ENCODE peak calls at places on chromosomes 2 and 18, in eight cellular contexts. V, C, K, B, A, S, U and P are unnamed samples.

GRCh38 chr2:7417845-7418244 is 500.6 kb downstream of the RNF144A start:
- DNase-seq in V (no peak), C (no peak), K (no peak), B (no peak), A (no peak), S (no peak), U (no peak), P (no peak)

GRCh38 chr18:12403601-12404506 is 3.9 kb upstream of the PRELID3A start:
- DNase-seq in V (peak; percentile 95), C (peak; percentile 94), K (peak; percentile 84), B (no peak), A (no peak), S (peak; percentile 82), U (no peak), P (peak; percentile 73)

GRCh38 chr18:5175378-5175777 is 21.7 kb downstream of the AKAIN1 start:
- DNase-seq in V (no peak), C (no peak), K (no peak), B (no peak), A (no peak), S (no peak), U (no peak), P (no peak)

GRCh38 chr2:128354731-128355470 is 36.2 kb upstream of the HS6ST1 start:
- DNase-seq in V (peak; percentile 34), C (no peak), K (peak; percentile 55), B (peak; percentile 22), A (no peak), S (no peak), U (no peak), P (peak; percentile 42)

GRCh38 chr2:10097352-10098148 is 17.3 kb upstream of the CYS1 start:
- DNase-seq in V (peak; percentile 59), C (peak; percentile 57), K (peak; percentile 91), B (peak; percentile 52), A (peak; percentile 72), S (peak; percentile 51), U (no peak), P (peak; percentile 27)

GRCh38 chr2:103789716-103790085 is 1027.9 kb downstream of the TMEM182 start:
- DNase-seq in V (no peak), C (no peak), K (no peak), B (no peak), A (no peak), S (no peak), U (no peak), P (no peak)

GRCh38 chr18:12398625-12399024 is 9.1 kb upstream of the PRELID3A start:
- DNase-seq in V (no peak), C (no peak), K (no peak), B (no peak), A (no peak), S (no peak), U (no peak), P (no peak)

GRCh38 chr2:51165534-51166260 is 133.8 kb upstream of the NRXN1 start:
- DNase-seq in V (no peak), C (no peak), K (no peak), B (no peak), A (no peak), S (no peak), U (no peak), P (no peak)

GRCh38 chr2:147711031-147711430 is 133.8 kb upstream of the ACVR2A start:
- DNase-seq in V (peak; percentile 95), C (no peak), K (no peak), B (no peak), A (no peak), S (no peak), U (no peak), P (no peak)

GRCh38 chr2:202024871-202025270 is 8.8 kb upstream of the FZD7 start:
- DNase-seq in V (no peak), C (no peak), K (no peak), B (no peak), A (no peak), S (no peak), U (no peak), P (no peak)

GRCh38 chr2:28049416-28049815 is 158.9 kb downstream of the BABAM2 start:
- DNase-seq in V (no peak), C (peak; percentile 41), K (no peak), B (no peak), A (no peak), S (no peak), U (no peak), P (no peak)

GRCh38 chr18:14999085-14999975 is 251.4 kb downstream of the ANKRD30B start:
- DNase-seq in V (no peak), C (no peak), K (no peak), B (no peak), A (no peak), S (no peak), U (no peak), P (no peak)

GRCh38 chr2:1690056-1690775 is 54.1 kb downstream of the PXDN start:
- DNase-seq in V (no peak), C (peak; percentile 7), K (no peak), B (no peak), A (no peak), S (no peak), U (no peak), P (no peak)

GRCh38 chr2:190343500-190344274 is at the start of gene INPP1:
- DNase-seq in V (peak; percentile 83), C (peak; percentile 38), K (peak; percentile 64), B (peak; percentile 65), A (peak; percentile 60), S (peak; percentile 58), U (peak; percentile 14), P (peak; percentile 20)

GRCh38 chr2:230170532-230170931 is 49.3 kb downstream of the SP110 start:
- DNase-seq in V (no peak), C (no peak), K (no peak), B (no peak), A (peak; percentile 49), S (no peak), U (no peak), P (no peak)

GRCh38 chr18:8750954-8751415 is 45.6 kb downstream of the MTCL1 start:
- DNase-seq in V (peak; percentile 91), C (peak; percentile 48), K (peak; percentile 54), B (no peak), A (no peak), S (peak; percentile 32), U (no peak), P (peak; percentile 89)